ENCODE peak calls at places on chromosomes 13 and 19, in seven cellular contexts. I, C, P, H, A, K and N are unnamed samples.

GRCh38 chr13:93116809-93117208 is 109.8 kb upstream of the GPC6 start:
- DNase-seq in I (no peak), C (no peak), P (no peak), H (no peak), A (no peak), K (no peak), N (peak; percentile 30)

GRCh38 chr13:92896842-92897241 is 329.8 kb upstream of the GPC6 start:
- DNase-seq in I (peak; percentile 12), C (peak; percentile 21), P (no peak), H (no peak), A (no peak), K (peak; percentile 14), N (peak; percentile 55)

GRCh38 chr19:51689751-51690358 is 3.3 kb upstream of the SPACA6 start:
- DNase-seq in I (peak; percentile 68), C (no peak), P (no peak), H (peak; percentile 84), A (peak; percentile 51), K (peak; percentile 64), N (peak; percentile 96)

GRCh38 chr19:43409415-43409814 is 5.3 kb upstream of the TEX101 start:
- DNase-seq in I (no peak), C (no peak), P (no peak), H (no peak), A (no peak), K (no peak), N (no peak)

GRCh38 chr13:84032116-84032515 is 149.8 kb upstream of the SLITRK1 start:
- DNase-seq in I (no peak), C (no peak), P (no peak), H (no peak), A (no peak), K (no peak), N (no peak)

GRCh38 chr13:106532111-106532929 is 3.1 kb downstream of the EFNB2 start:
- DNase-seq in I (no peak), C (peak; percentile 32), P (no peak), H (no peak), A (no peak), K (peak; percentile 47), N (peak; percentile 47)

GRCh38 chr13:36885901-36886300 is 34.1 kb downstream of the SMAD9 start:
- DNase-seq in I (no peak), C (no peak), P (no peak), H (no peak), A (no peak), K (no peak), N (peak; percentile 86)

GRCh38 chr19:11204943-11205349 is 7.6 kb upstream of the KANK2 start:
- DNase-seq in I (no peak), C (no peak), P (no peak), H (no peak), A (no peak), K (no peak), N (no peak)

GRCh38 chr19:35977446-35978222 is 17.4 kb upstream of the SDHAF1 start:
- DNase-seq in I (no peak), C (no peak), P (no peak), H (peak; percentile 90), A (no peak), K (no peak), N (peak; percentile 87)

GRCh38 chr19:8592231-8593009 is 15.2 kb upstream of the MYO1F start:
- DNase-seq in I (peak; percentile 100), C (peak; percentile 95), P (peak; percentile 100), H (peak; percentile 100), A (no peak), K (peak; percentile 94), N (peak; percentile 99)

GRCh38 chr13:24693862-24694471 is 13.8 kb downstream of the ATP12A start:
- DNase-seq in I (peak; percentile 57), C (peak; percentile 55), P (no peak), H (peak; percentile 82), A (peak; percentile 60), K (peak; percentile 62), N (peak; percentile 93)

GRCh38 chr19:7492142-7493055 is 3.6 kb upstream of the PEX11G start:
- DNase-seq in I (no peak), C (no peak), P (no peak), H (no peak), A (peak; percentile 44), K (peak; percentile 89), N (no peak)

GRCh38 chr19:14383898-14384669 is 2.8 kb downstream of the ADGRE5 start:
- DNase-seq in I (no peak), C (peak; percentile 55), P (no peak), H (no peak), A (no peak), K (peak; percentile 83), N (peak; percentile 44)

GRCh38 chr13:100063333-100063732 is 25.6 kb upstream of the PCCA start:
- DNase-seq in I (no peak), C (peak; percentile 44), P (no peak), H (no peak), A (peak; percentile 78), K (peak; percentile 49), N (no peak)

GRCh38 chr13:113076681-113077401 is 28.8 kb upstream of the F7 start:
- DNase-seq in I (no peak), C (no peak), P (no peak), H (no peak), A (no peak), K (no peak), N (no peak)

GRCh38 chr13:90696254-90696653 is 651.2 kb upstream of the MIR17HG start:
- DNase-seq in I (no peak), C (peak; percentile 7), P (no peak), H (no peak), A (no peak), K (peak; percentile 42), N (no peak)

GRCh38 chr13:79307866-79308298 is 98.2 kb downstream of the RBM26 start:
- DNase-seq in I (no peak), C (peak; percentile 61), P (no peak), H (peak; percentile 31), A (no peak), K (no peak), N (no peak)

GRCh38 chr19:34759218-34759917 is 13.6 kb downstream of the ZNF599 start:
- DNase-seq in I (no peak), C (no peak), P (no peak), H (no peak), A (no peak), K (peak; percentile 1), N (peak; percentile 2)

GRCh38 chr19:45164577-45165335 is 4.0 kb upstream of the NKPD1 start:
- DNase-seq in I (no peak), C (peak; percentile 46), P (peak; percentile 50), H (peak; percentile 96), A (no peak), K (peak; percentile 79), N (peak; percentile 87)

GRCh38 chr13:110464547-110465343 is 96.8 kb downstream of the RAB20 start:
- DNase-seq in I (no peak), C (no peak), P (no peak), H (no peak), A (no peak), K (no peak), N (no peak)

GRCh38 chr13:77326905-77327604 is at the start of gene MYCBP2:
- DNase-seq in I (peak; percentile 99), C (peak; percentile 99), P (peak; percentile 94), H (peak; percentile 98), A (peak; percentile 98), K (peak; percentile 99), N (peak; percentile 100)

GRCh38 chr19:54464044-54464623 is 556 bp upstream of the LENG9 start:
- DNase-seq in I (peak; percentile 91), C (peak; percentile 49), P (peak; percentile 93), H (peak; percentile 99), A (peak; percentile 98), K (peak; percentile 92), N (peak; percentile 99)

GRCh38 chr19:54464624-54465266 is 1.2 kb upstream of the LENG9 start:
- DNase-seq in I (peak; percentile 88), C (peak; percentile 63), P (peak; percentile 61), H (peak; percentile 95), A (peak; percentile 92), K (peak; percentile 90), N (peak; percentile 96)

GRCh38 chr19:54463531-54464043 is at the start of gene LENG9:
- DNase-seq in I (peak; percentile 99), C (peak; percentile 97), P (peak; percentile 92), H (peak; percentile 99), A (peak; percentile 100), K (peak; percentile 100), N (peak; percentile 100)

GRCh38 chr19:54462713-54463530 is 656 bp downstream of the LENG9 start:
- DNase-seq in I (peak; percentile 59), C (peak; percentile 46), P (no peak), H (peak; percentile 81), A (peak; percentile 34), K (peak; percentile 74), N (peak; percentile 87)

GRCh38 chr19:54465367-54466109 is 2.0 kb upstream of the LENG9 start:
- DNase-seq in I (no peak), C (no peak), P (no peak), H (no peak), A (no peak), K (no peak), N (no peak)
- H3K18ac ChIP-seq in I (peak overlapping the region; percentile 39), C (no peak overlapping the region), P (no peak overlapping the region), H (no peak overlapping the region), A (no peak overlapping the region), K (no peak overlapping the region), N (no peak overlapping the region)

DNA sequence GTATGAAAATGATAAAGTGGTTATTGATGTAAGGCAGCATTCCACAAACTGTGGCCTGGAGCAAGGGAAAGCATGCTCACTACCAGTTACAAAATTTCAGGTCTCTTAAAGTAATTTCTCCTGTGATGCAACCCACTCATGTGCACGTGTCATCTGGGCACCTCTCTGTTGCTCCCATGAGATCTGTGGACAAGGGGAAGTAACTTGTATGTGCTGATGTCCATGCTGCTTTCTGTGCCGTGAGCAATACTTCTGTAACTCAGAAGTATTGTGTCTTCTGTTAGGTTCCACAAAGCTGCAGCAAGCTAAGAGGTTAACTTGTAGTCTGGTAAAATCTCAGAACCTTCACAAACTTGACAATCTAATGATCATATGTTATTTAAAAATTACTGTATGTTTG is 930.0 kb upstream of the SLITRK6 start:
- DNase-seq in I (no peak), C (no peak), P (no peak), H (no peak), A (no peak), K (no peak), N (no peak)
- H3K18ac ChIP-seq in I (no peak overlapping the region), C (no peak overlapping the region), P (no peak overlapping the region), H (no peak overlapping the region), A (no peak overlapping the region), K (no peak overlapping the region), N (no peak overlapping the region)

DNA sequence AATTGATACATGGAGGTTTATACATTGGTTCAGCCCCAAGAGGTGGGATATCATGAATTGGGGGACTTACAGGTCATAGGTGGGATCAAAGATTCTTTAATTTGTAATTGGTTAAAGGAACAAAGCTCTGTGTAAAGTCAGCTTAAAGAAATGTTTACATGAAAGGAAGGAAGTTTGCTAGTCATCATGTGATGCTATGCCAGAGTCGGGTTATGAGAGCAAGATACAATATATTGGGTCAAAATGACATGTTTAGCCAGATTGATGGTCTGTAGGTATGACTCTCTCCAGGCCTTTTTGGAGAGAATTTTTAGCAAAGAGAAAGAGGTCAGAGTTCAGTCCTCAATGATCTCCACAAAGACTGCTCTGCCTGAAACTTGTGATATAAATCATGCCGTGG is 5.3 kb upstream of the CYSLTR2 start:
- DNase-seq in I (no peak), C (no peak), P (no peak), H (no peak), A (no peak), K (peak; percentile 49), N (no peak)
- H3K18ac ChIP-seq in I (no peak overlapping the region), C (no peak overlapping the region), P (no peak overlapping the region), H (no peak overlapping the region), A (no peak overlapping the region), K (peak overlapping the region; percentile 23), N (no peak overlapping the region)

DNA sequence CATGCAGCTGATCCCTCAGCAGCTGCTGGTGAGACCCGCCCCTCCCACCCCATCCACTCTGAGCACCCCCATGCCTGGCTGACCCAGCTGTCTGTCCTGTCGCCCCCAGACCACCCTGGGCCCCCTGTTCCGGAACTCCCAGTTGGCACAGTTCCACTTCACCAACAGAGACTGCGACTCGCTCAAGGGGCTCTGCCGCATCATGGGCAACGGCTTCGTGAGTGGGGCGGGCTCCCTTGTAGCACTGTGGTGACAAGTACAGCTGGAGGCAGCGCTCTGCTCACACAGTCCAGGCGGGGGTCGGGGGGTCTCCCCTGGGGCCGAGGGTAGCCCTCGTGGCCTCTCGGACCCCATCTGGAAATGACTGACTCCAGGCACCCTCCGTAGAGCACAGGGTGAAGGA is 3.9 kb downstream of the PTOV1 start:
- DNase-seq in I (no peak), C (no peak), P (no peak), H (no peak), A (no peak), K (no peak), N (no peak)
- H3K18ac ChIP-seq in I (no peak overlapping the region), C (no peak overlapping the region), P (no peak overlapping the region), H (no peak overlapping the region), A (no peak overlapping the region), K (no peak overlapping the region), N (no peak overlapping the region)